ENCODE peak calls at places on chromosomes 5 and 9, in nine cellular contexts. I, O, C, B, W, Q, X, H and P are unnamed samples.

GRCh38 chr9:134834957-134835419 is 45.6 kb upstream of the FCN2 start:
- DNase-seq in I (no peak), O (no peak), C (no peak), B (no peak), W (no peak), Q (no peak), X (no peak), H (no peak), P (no peak)

GRCh38 chr9:125750656-125751035 is 3.5 kb downstream of the PBX3 start:
- DNase-seq in I (no peak), O (no peak), C (no peak), B (no peak), W (no peak), Q (no peak), X (no peak), H (no peak), P (peak)

GRCh38 chr5:135979510-135979909 is 24.7 kb upstream of the LECT2 start:
- DNase-seq in I (no peak), O (no peak), C (no peak), B (no peak), W (no peak), Q (no peak), X (peak), H (no peak), P (no peak)

GRCh38 chr5:124748687-124749594 is 2.5 kb upstream of the ZNF608 start:
- DNase-seq in I (peak), O (no peak), C (peak), B (peak), W (peak), Q (peak), X (peak), H (no peak), P (peak)

GRCh38 chr9:135614821-135615665 is 24.3 kb downstream of the GLT6D1 start:
- DNase-seq in I (peak), O (no peak), C (no peak), B (no peak), W (no peak), Q (no peak), X (no peak), H (no peak), P (no peak)

GRCh38 chr9:113737414-113738271 is 138.5 kb upstream of the ZNF618 start:
- DNase-seq in I (no peak), O (no peak), C (no peak), B (peak), W (peak), Q (peak), X (peak), H (no peak), P (peak)

GRCh38 chr9:135544981-135545635 is 818 bp upstream of the OBP2A start:
- DNase-seq in I (no peak), O (no peak), C (no peak), B (no peak), W (no peak), Q (no peak), X (no peak), H (no peak), P (no peak)

GRCh38 chr5:74241751-74242140 is 398.8 kb downstream of the ENC1 start:
- DNase-seq in I (no peak), O (no peak), C (no peak), B (no peak), W (peak), Q (no peak), X (peak), H (no peak), P (peak)

GRCh38 chr9:91047993-91048607 is 246.5 kb downstream of the SYK start:
- DNase-seq in I (peak), O (no peak), C (no peak), B (peak), W (peak), Q (peak), X (peak), H (peak), P (peak)

GRCh38 chr9:77614671-77615070 is 33.5 kb downstream of the GNA14 start:
- DNase-seq in I (no peak), O (no peak), C (no peak), B (no peak), W (no peak), Q (no peak), X (no peak), H (no peak), P (no peak)

GRCh38 chr5:40465416-40465815 is 214.3 kb upstream of the PTGER4 start:
- DNase-seq in I (no peak), O (no peak), C (no peak), B (no peak), W (no peak), Q (no peak), X (no peak), H (no peak), P (no peak)

GRCh38 chr5:40518511-40518917 is 161.2 kb upstream of the PTGER4 start:
- DNase-seq in I (no peak), O (no peak), C (no peak), B (no peak), W (peak), Q (no peak), X (peak), H (peak), P (peak)